ENCODE peak calls at places on chromosomes 1 and 21, in four cellular contexts. N is HCT116; F is CD8-positive, alpha-beta T cell; T is pancreas. Z is an unnamed sample. For H3K4me1, the result is how much of the 10 kb centered on the place peaks cover.

GRCh38 chr1:200180821-200181220 is 153.3 kb downstream of the NR5A2 start:
- DNase-seq in T (peak), F (no peak), N (peak), Z (no peak)

GRCh38 chr1:44217809-44218410 is 4.6 kb downstream of the DMAP1 start:
- DNase-seq in F (peak), N (peak), T (peak), Z (peak)

GRCh38 chr1:20184997-20185833 is 681 bp upstream of the UBXN10 start:
- DNase-seq in T (no peak), F (peak), N (no peak), Z (no peak)

GRCh38 chr1:77228836-77229235 is 9.6 kb upstream of the PIGK start:
- DNase-seq in F (no peak), N (no peak), T (no peak), Z (no peak)

GRCh38 chr1:57839488-57839887 is 415.6 kb upstream of the DAB1 start:
- DNase-seq in T (no peak), N (no peak), F (no peak), Z (no peak)

GRCh38 chr1:224921354-224921753 is 8.1 kb upstream of the DNAH14 start:
- DNase-seq in N (no peak), T (no peak), F (no peak), Z (no peak)

GRCh38 chr21:29287383-29287782 is 11.3 kb upstream of the BACH1 start:
- DNase-seq in F (no peak), N (no peak), T (no peak), Z (no peak)

GRCh38 chr1:3636531-3636930 is 11.7 kb downstream of the TPRG1L start:
- DNase-seq in N (no peak), F (no peak), T (no peak), Z (peak)

GRCh38 chr1:6235302-6235680 is 473 bp downstream of the ICMT start:
- DNase-seq in T (no peak), F (no peak), N (no peak), Z (peak)

GRCh38 chr1:77349275-77349674 is 67.5 kb downstream of the AK5 start:
- DNase-seq in N (no peak), F (no peak), T (no peak), Z (no peak)

GRCh38 chr1:30106125-30106524 is 617.3 kb downstream of the MATN1 start:
- DNase-seq in N (no peak), F (no peak), T (no peak), Z (no peak)

GRCh38 chr1:167305705-167306277 is 85.1 kb downstream of the POU2F1 start:
- DNase-seq in T (no peak), N (no peak), F (no peak), Z (peak)

GRCh38 chr1:44089371-44090070 is 29.1 kb upstream of the KLF17 start:
- DNase-seq in T (no peak), N (no peak), F (no peak), Z (no peak)

GRCh38 chr1:43947061-43947889 is 525 bp downstream of the IPO13 start:
- DNase-seq in N (no peak), F (no peak), T (no peak), Z (no peak)

GRCh38 chr1:225228871-225229303 is 199.0 kb downstream of the LBR start:
- DNase-seq in T (no peak), N (no peak), F (no peak), Z (no peak)

GRCh38 chr1:64043976-64044375 is 159.4 kb upstream of the UBE2U start:
- DNase-seq in F (no peak), N (no peak), T (no peak), Z (no peak)

GRCh38 chr21:21813295-21813694 is 815.1 kb downstream of the NCAM2 start:
- DNase-seq in F (no peak), T (no peak), N (no peak), Z (no peak)

GRCh38 chr1:203450541-203451149 is 25.0 kb upstream of the PRELP start:
- DNase-seq in T (no peak), F (no peak), N (no peak), Z (no peak)

GRCh38 chr1:118988186-118989005 is at the start of gene TBX15:
- DNase-seq in F (no peak), T (no peak), N (no peak), Z (no peak)

GRCh38 chr1:42992043-42992697 is 33.5 kb upstream of the SLC2A1 start:
- DNase-seq in T (no peak), F (no peak), N (no peak), Z (no peak)

GRCh38 chr1:162056043-162056442 is 13.4 kb upstream of the NOS1AP start:
- DNase-seq in T (peak), N (peak), F (peak), Z (peak)

GRCh38 chr1:35555601-35556477 is 1.4 kb downstream of the KIAA0319L start:
- DNase-seq in F (no peak), T (no peak), N (no peak), Z (no peak)

GRCh38 chr1:40980453-40981121 is 1.1 kb downstream of the CTPS1 start:
- DNase-seq in T (peak), N (no peak), F (peak), Z (peak)

GRCh38 chr1:188514917-188515316 is 1686.2 kb downstream of the PLA2G4A start:
- DNase-seq in F (no peak), T (no peak), N (no peak), Z (no peak)

GRCh38 chr1:186208405-186209129 is 166.5 kb downstream of the TPR start:
- DNase-seq in T (no peak), F (no peak), N (no peak), Z (no peak)

GRCh38 chr1:109705411-109705810 is 6.6 kb upstream of the GSTM5 start:
- DNase-seq in T (no peak), N (no peak), F (no peak), Z (no peak)

GRCh38 chr1:109704173-109704572 is 7.9 kb upstream of the GSTM5 start:
- DNase-seq in N (no peak), T (no peak), F (no peak), Z (no peak)
- TF ChIP-seq CTCF in N (no peak), T (no peak), F (no peak), Z (no peak)

DNA sequence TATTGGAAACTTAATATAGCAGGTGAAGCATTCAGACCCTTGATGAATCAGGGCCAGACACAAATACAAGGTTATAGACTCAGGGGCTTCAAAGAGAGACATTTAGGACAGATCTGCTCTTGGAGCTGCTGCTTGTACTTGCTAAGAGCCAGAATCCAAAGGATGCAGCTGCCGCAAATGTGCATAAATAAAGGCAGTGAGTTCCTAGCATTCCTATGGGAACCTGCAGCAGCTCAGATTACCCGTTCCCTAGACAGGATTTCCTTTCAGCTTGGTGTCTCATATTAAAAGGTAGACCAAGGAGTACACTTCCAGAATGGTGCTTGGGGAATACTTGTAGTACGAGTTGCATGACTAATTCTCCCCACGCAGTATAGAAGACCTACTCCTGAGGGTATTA is 9.7 kb upstream of the LRRC53 start:
- DNase-seq in F (no peak), N (no peak), T (no peak), Z (no peak)
- H3K4me1 ChIP-seq in F (under half), N (under half), T (under half), Z (under half)

DNA sequence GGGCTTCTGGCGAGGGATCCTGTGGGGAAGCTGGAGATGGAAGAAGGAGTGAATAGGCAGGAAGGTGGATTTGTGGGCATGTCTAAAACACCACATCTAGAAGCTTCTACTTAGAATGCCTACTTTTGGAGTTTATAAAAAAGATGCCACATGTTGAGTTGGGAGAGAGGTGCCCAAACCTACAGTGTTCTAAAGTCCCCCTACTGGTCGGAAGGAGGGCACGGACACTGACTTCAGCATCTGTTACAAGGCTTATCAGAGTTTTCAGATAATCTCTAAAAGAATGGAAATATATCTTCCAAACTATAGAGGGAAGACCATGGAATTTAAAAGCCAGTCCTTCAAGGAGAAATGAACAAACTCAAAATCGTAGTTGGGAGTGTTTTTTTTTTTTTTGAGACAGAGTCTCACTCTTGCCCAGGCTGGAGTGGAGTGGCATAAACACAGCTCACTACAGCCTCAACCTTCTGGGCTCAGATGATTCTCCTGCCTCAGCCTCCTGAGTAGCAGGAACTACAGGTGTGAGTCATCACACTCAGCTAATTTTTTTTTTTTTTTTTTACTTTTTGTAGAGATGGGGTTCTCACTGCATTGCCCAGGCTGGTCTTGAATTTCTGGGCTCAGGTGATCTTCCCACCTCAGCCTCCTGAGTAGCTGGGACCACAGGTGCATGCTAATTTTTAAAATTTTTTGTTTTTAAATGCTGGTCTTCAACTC is 14.8 kb downstream of the IBA57 start:
- DNase-seq in F (no peak), N (no peak), T (no peak), Z (no peak)
- TF ChIP-seq CTCF in F (peak), N (no peak), T (no peak), Z (no peak)

DNA sequence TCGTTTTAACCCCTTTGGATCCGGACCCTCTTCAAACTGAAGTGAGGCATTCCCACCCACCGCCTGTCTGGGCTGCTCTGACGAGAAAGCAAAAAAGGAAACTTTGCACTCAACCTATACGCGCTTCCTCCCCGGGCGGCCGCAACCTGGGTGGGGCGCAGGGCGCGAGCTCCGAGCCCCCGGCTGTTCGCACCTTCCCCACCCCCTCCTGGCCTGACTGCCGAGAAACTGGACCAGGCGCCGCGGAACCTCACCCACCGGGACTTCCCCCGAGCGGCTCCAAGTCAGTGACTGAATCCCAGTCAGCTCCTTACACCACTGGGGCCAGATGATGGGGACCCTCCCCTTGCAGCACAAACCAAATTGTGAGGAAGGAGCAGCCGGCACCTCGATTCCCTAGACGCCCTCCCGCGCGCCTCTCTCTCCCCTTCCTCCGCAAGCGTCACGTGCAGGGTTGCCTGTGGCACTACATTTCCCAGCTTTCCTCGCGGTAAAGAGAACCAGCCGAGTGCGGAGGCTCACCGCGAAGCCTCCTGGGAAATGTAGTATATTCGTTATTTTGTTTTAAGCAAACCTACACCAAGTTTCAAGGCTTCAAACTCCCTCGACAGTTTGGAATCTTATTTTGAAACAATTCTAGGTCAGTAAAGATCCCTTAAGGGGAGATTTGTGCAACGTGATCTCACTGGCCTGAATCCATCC is at the start of gene RAB29:
- DNase-seq in T (peak), F (peak), N (peak), Z (peak)
- H3K4me1 ChIP-seq in T (under half), F (under half), N (under half), Z (under half)

GRCh38 chr1:11738096-11738495 is 2.2 kb downstream of the AGTRAP start:
- DNase-seq in F (no peak), T (no peak), N (no peak), Z (no peak)

GRCh38 chr1:11736746-11737639 is 1.1 kb downstream of the AGTRAP start:
- DNase-seq in N (no peak), T (peak), F (peak), Z (peak)

GRCh38 chr1:11740258-11741192 is 4.6 kb downstream of the AGTRAP start:
- DNase-seq in T (no peak), F (peak), N (no peak), Z (no peak)

GRCh38 chr1:11735854-11736745 is at the start of gene AGTRAP:
- DNase-seq in F (peak), T (peak), N (peak), Z (peak)

GRCh38 chr1:11738783-11739182 is 2.8 kb downstream of the AGTRAP start:
- DNase-seq in F (no peak), N (no peak), T (no peak), Z (no peak)
- TF ChIP-seq CTCF in F (no peak), N (no peak), T (no peak), Z (no peak)

GRCh38 chr1:160101717-160102522 is 3.5 kb upstream of the IGSF8 start:
- DNase-seq in T (no peak), N (no peak), F (no peak), Z (no peak)

GRCh38 chr1:160101037-160101716 is 2.8 kb upstream of the IGSF8 start:
- DNase-seq in F (peak), T (peak), N (peak), Z (peak)

GRCh38 chr1:160104520-160104885 is 6.1 kb upstream of the IGSF8 start:
- DNase-seq in F (no peak), T (no peak), N (no peak), Z (no peak)

GRCh38 chr1:160105155-160105554 is 6.7 kb upstream of the IGSF8 start:
- DNase-seq in F (no peak), N (no peak), T (no peak), Z (no peak)

DNA sequence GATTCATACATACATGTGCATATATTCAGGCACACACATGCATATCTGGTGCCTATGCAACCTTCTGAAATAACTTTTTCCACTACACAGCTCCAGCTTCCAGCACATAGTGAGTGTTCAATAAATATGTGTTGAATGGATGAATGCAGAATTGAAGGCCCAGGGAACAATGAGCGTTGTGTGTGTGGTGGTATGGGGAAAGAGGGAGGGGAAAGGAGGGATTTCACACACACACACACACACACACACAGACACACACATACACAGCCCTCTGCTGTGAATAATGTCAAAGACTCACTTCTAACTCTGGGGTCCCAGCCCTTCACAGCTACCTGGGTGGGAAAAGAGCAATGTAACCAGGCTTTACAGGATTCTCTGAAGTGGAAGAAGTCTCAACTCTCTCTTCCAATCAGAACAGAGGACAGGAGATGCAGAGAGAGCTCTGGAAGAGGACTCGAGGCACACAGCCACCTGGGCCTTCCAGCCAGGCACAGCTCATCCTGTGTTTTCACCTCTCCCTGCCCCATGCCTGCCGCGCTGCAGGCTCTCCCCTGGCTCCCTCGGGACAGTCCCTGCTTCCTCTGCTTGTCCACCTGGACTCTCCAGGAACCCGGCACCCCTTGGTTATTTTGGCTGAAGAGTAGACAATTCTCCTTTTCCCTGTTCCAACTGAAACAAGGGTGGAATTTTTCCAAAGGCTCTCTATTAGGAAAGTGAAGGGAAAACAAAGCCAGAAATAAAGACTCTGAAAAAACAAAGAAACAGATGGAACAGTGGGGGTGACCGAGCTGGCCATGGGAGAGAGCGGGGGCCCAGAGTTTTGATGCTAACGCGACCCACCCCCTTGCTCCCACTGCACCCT is 5.5 kb upstream of the IGSF8 start:
- DNase-seq in T (no peak), N (no peak), F (no peak), Z (no peak)
- H3K4me1 ChIP-seq in T (under half), N (under half), F (under half), Z (under half)

GRCh38 chr1:90616395-90616794 is 100.7 kb downstream of the BARHL2 start:
- DNase-seq in T (peak), F (no peak), N (peak), Z (peak)
- TF ChIP-seq CTCF in T (no peak), F (no peak), N (peak), Z (no peak)

Z was measured in mucosa of descending colon.